ENCODE peak calls at places on chromosome 6, in five cellular contexts. B is HCT116, C is HepG2, K is K562, F is H1. M is an unnamed sample.

GRCh38 chr6:41636803-41637178 is 1.5 kb upstream of the MDFI start:
- DNase-seq in C (no peak), B (peak; percentile 54), K (no peak), F (peak; percentile 79), M (no peak)

GRCh38 chr6:158638393-158638792 is 6.2 kb downstream of the DYNLT1 start:
- DNase-seq in B (no peak), C (no peak), K (no peak), F (peak; percentile 29), M (no peak)

GRCh38 chr6:42937548-42938427 is 8.5 kb downstream of the CNPY3 start:
- DNase-seq in B (no peak), F (no peak), K (no peak), C (no peak), M (no peak)

GRCh38 chr6:135905604-135906300 is 54.3 kb downstream of the PDE7B start:
- DNase-seq in F (no peak), B (no peak), K (no peak), C (no peak), M (no peak)

GRCh38 chr6:148818939-148819575 is 72.2 kb downstream of the UST start:
- DNase-seq in C (no peak), B (no peak), F (no peak), K (no peak), M (no peak)

GRCh38 chr6:155771822-155772221 is 316.2 kb upstream of the NOX3 start:
- DNase-seq in B (no peak), C (no peak), F (no peak), K (no peak), M (no peak)

GRCh38 chr6:83258517-83258916 is 65.4 kb downstream of the RWDD2A start:
- DNase-seq in K (no peak), B (no peak), F (no peak), C (no peak), M (no peak)

GRCh38 chr6:33298773-33299236 is at the start of gene RGL2:
- DNase-seq in K (peak; percentile 82), C (no peak), B (no peak), F (no peak), M (peak; percentile 85)

GRCh38 chr6:15776458-15776980 is 113.7 kb upstream of the DTNBP1 start:
- DNase-seq in K (no peak), C (no peak), F (no peak), B (no peak), M (no peak)

GRCh38 chr6:7543761-7544424 is 2.4 kb downstream of the DSP start:
- DNase-seq in K (no peak), B (no peak), F (no peak), C (no peak), M (peak; percentile 60)

GRCh38 chr6:11089695-11090094 is 3.9 kb upstream of the SMIM13 start:
- DNase-seq in B (no peak), F (no peak), C (no peak), K (no peak), M (no peak)

GRCh38 chr6:16840291-16840690 is 79.0 kb upstream of the ATXN1 start:
- DNase-seq in F (no peak), B (no peak), K (no peak), C (no peak), M (no peak)

DNA sequence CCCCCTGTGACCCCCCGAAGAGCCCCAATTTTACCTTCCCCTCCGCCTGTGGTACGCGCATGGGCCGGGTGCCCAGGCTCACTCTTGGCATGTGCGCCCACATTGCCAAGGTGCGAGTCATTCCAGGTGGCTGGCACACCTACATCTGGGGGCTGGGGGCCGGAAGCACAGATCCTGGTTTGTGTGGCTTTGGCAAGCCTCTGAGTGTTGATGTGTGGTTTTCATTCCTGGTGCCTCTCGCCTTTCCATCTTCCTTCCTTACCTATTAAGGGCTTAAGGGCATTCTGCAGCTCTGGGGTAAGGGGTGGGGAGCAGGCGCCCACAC is 380 bp upstream of the RNF39 start:
- DNase-seq in C (no peak), B (no peak), K (no peak), F (no peak), M (no peak)
- TF ChIP-seq JUND in C (no peak), B (peak; percentile 66), K (no peak), F (no peak), M (no peak)

DNA sequence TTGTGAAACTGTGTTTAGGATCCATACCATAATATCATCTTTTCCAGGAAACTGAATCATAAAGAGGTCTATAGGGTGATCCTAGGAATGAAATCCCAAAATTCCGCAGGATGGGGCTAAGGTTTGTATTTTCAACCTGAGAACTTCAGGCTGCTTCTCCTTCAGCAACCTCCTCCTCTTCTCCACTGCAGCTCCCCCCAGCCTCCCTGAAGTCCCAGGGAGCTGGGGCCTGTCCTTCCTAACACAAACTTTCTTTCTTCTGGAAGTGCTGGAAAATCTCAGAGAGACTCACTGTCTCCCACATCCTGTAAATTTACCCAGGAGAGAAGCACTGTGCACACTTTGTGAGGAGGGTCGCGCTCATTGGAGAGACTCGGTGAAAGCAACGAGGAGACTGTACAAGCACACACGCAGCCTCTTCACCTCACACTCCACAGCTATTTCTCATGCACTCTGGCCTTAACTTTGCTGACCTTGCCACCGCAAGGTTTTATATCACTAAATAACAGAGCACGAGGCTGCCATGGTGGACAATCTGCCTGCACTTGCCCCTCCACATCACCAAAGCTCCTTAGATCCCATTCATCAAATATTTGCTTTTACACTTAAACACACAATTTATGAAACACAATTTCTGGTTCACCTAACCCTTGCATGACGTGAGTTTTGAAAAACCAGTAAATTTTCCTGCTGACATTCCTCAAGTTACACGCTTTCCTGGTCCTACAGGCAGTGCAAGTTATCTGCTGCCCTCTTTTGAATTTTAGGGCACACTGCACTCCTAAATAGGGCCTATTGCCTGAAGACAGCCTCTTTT is 14.3 kb downstream of the ID4 start:
- DNase-seq in B (peak; percentile 49), C (peak; percentile 87), F (peak; percentile 49), K (no peak), M (peak; percentile 87)
- TF ChIP-seq JUND in B (no peak), C (no peak), F (no peak), K (no peak), M (no peak)

GRCh38 chr6:44038543-44039065 is 88.6 kb downstream of the MRPL14 start:
- DNase-seq in B (no peak), C (no peak), K (no peak), F (no peak), M (no peak)
- TF ChIP-seq JUND in B (no peak), C (no peak), K (no peak), F (no peak), M (no peak)

DNA sequence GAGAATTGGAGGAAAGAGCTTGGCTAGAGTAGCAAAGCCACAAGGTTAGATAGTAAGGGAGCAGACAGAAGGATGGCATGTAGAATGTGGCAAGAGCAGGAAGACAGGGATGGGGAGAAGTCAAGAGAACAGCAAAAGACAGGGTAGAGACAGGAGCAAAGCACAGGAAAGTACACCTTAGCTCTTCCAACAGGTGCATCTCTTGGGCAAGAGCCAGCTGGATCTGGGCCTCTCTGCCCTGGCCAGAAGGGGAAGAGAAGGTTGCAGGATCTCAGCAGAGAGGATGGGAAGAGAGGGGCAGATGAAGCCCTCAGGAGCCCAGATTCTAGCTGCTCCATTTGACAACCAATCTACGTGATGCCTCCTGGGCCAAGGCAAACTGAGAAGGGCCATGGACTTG is 16.7 kb downstream of the SCUBE3 start:
- DNase-seq in C (no peak), F (no peak), K (no peak), B (no peak), M (no peak)
- TF ChIP-seq JUND in C (no peak), F (no peak), K (no peak), B (no peak), M (no peak)